ENCODE peak calls at places on chromosomes 3 and 15, in four cellular contexts. One of them, this sample, is unnamed.

GRCh38 chr15:64781299-64781698 is 5.9 kb upstream of the RBPMS2 start:
- DNase-seq in sciatic nerve: no peak
- DNase-seq in ELR: no peak
- DNase-seq in NCI-H460: no peak
- DNase-seq in this sample: no peak

GRCh38 chr3:100600181-100601042 is 9.0 kb upstream of the ADGRG7 start:
- DNase-seq in sciatic nerve: no peak
- DNase-seq in ELR: no peak
- DNase-seq in NCI-H460: no peak
- DNase-seq in this sample: no peak

GRCh38 chr15:52005748-52006701 is 13.0 kb upstream of the MAPK6 start:
- DNase-seq in sciatic nerve: no peak
- DNase-seq in ELR: peak
- DNase-seq in NCI-H460: no peak
- DNase-seq in this sample: no peak

GRCh38 chr3:56667973-56668579 is 15.0 kb downstream of the TASOR start:
- DNase-seq in sciatic nerve: no peak
- DNase-seq in ELR: no peak
- DNase-seq in NCI-H460: no peak
- DNase-seq in this sample: no peak

GRCh38 chr3:17133637-17134545 is 249.1 kb downstream of the PLCL2 start:
- DNase-seq in sciatic nerve: no peak
- DNase-seq in ELR: no peak
- DNase-seq in NCI-H460: no peak
- DNase-seq in this sample: no peak

GRCh38 chr3:79247367-79248103 is 520.3 kb downstream of the ROBO1 start:
- DNase-seq in sciatic nerve: no peak
- DNase-seq in ELR: peak
- DNase-seq in NCI-H460: no peak
- DNase-seq in this sample: no peak

GRCh38 chr3:187769771-187770170 is 24.5 kb upstream of the BCL6 start:
- DNase-seq in sciatic nerve: no peak
- DNase-seq in ELR: no peak
- DNase-seq in NCI-H460: no peak
- DNase-seq in this sample: no peak

GRCh38 chr3:47475029-47475569 is 642 bp downstream of the SCAP start:
- DNase-seq in sciatic nerve: no peak
- DNase-seq in ELR: peak
- DNase-seq in NCI-H460: no peak
- DNase-seq in this sample: no peak

GRCh38 chr3:13473020-13473419 is 7.1 kb upstream of the HDAC11 start:
- DNase-seq in sciatic nerve: no peak
- DNase-seq in ELR: no peak
- DNase-seq in NCI-H460: no peak
- DNase-seq in this sample: no peak

GRCh38 chr3:43285644-43286043 is 696 bp upstream of the SNRK start:
- DNase-seq in sciatic nerve: no peak
- DNase-seq in ELR: no peak
- DNase-seq in NCI-H460: no peak
- DNase-seq in this sample: no peak

GRCh38 chr15:76566276-76566675 is 229.7 kb downstream of the ISL2 start:
- DNase-seq in sciatic nerve: no peak
- DNase-seq in ELR: no peak
- DNase-seq in NCI-H460: peak
- DNase-seq in this sample: no peak

GRCh38 chr3:32571192-32571485 is 481 bp upstream of the DYNC1LI1 start:
- DNase-seq in sciatic nerve: no peak
- DNase-seq in ELR: no peak
- DNase-seq in NCI-H460: no peak
- DNase-seq in this sample: no peak

GRCh38 chr3:61925721-61926120 is 364.4 kb downstream of the PTPRG start:
- DNase-seq in sciatic nerve: no peak
- DNase-seq in ELR: no peak
- DNase-seq in NCI-H460: no peak
- DNase-seq in this sample: no peak

GRCh38 chr15:62027916-62028315 is 32.3 kb downstream of the VPS13C start:
- DNase-seq in sciatic nerve: no peak
- DNase-seq in ELR: no peak
- DNase-seq in NCI-H460: no peak
- DNase-seq in this sample: no peak

GRCh38 chr15:65192016-65192415 is 6.9 kb upstream of the CLPX start:
- DNase-seq in sciatic nerve: no peak
- DNase-seq in ELR: no peak
- DNase-seq in NCI-H460: no peak
- DNase-seq in this sample: no peak

GRCh38 chr3:160099855-160100254 is 111.2 kb downstream of the IL12A start:
- DNase-seq in sciatic nerve: no peak
- DNase-seq in ELR: no peak
- DNase-seq in NCI-H460: no peak
- DNase-seq in this sample: no peak

GRCh38 chr3:188358787-188359493 is 205.0 kb downstream of the LPP start:
- DNase-seq in sciatic nerve: no peak
- DNase-seq in ELR: no peak
- DNase-seq in NCI-H460: no peak
- DNase-seq in this sample: no peak

GRCh38 chr15:25248583-25249235 is 190.1 kb downstream of the UBE3A start:
- DNase-seq in sciatic nerve: peak
- DNase-seq in ELR: no peak
- DNase-seq in NCI-H460: no peak
- DNase-seq in this sample: peak

GRCh38 chr3:127052121-127052561 is 69.2 kb downstream of the PLXNA1 start:
- DNase-seq in sciatic nerve: peak
- DNase-seq in ELR: no peak
- DNase-seq in NCI-H460: no peak
- DNase-seq in this sample: peak

GRCh38 chr3:73516656-73517055 is 108.1 kb downstream of the PDZRN3 start:
- DNase-seq in sciatic nerve: no peak
- DNase-seq in ELR: no peak
- DNase-seq in NCI-H460: no peak
- DNase-seq in this sample: no peak

GRCh38 chr3:37582117-37582516 is 279.6 kb upstream of the CTDSPL start:
- DNase-seq in sciatic nerve: no peak
- DNase-seq in ELR: no peak
- DNase-seq in NCI-H460: no peak
- DNase-seq in this sample: no peak

GRCh38 chr3:189239616-189240015 is 67.8 kb downstream of the TPRG1 start:
- DNase-seq in sciatic nerve: no peak
- DNase-seq in ELR: no peak
- DNase-seq in NCI-H460: no peak
- DNase-seq in this sample: no peak

GRCh38 chr3:135753506-135753905 is 212.0 kb upstream of the PPP2R3A start:
- DNase-seq in sciatic nerve: no peak
- DNase-seq in ELR: no peak
- DNase-seq in NCI-H460: no peak
- DNase-seq in this sample: no peak